ENCODE peak calls at places on chromosomes 13 and 19, in seven cellular contexts. B, E, J, D, F, S and Z are unnamed samples.

GRCh38 chr13:42814868-42815267 is 33.5 kb downstream of the FAM216B start:
- DNase-seq in B (peak), E (peak), J (no peak), D (peak), F (no peak), S (no peak), Z (no peak)

GRCh38 chr19:4518345-4519171 is at the start of gene PLIN4:
- DNase-seq in B (peak), E (peak), J (peak), D (no peak), F (peak), S (no peak), Z (no peak)

GRCh38 chr19:2242092-2242537 is 5.5 kb downstream of the SF3A2 start:
- DNase-seq in B (no peak), E (no peak), J (no peak), D (no peak), F (peak), S (no peak), Z (no peak)

GRCh38 chr13:91319996-91320395 is 27.5 kb upstream of the MIR17HG start:
- DNase-seq in B (no peak), E (no peak), J (no peak), D (no peak), F (no peak), S (no peak), Z (no peak)

GRCh38 chr13:88979465-88980180 is 1308.5 kb downstream of the SLITRK5 start:
- DNase-seq in B (peak), E (no peak), J (no peak), D (no peak), F (no peak), S (no peak), Z (no peak)

GRCh38 chr19:30066781-30067759 is 125.0 kb downstream of the URI1 start:
- DNase-seq in B (no peak), E (no peak), J (no peak), D (no peak), F (peak), S (no peak), Z (no peak)

GRCh38 chr13:73521291-73521626 is 462.5 kb downstream of the KLF5 start:
- DNase-seq in B (no peak), E (no peak), J (no peak), D (no peak), F (no peak), S (peak), Z (no peak)

GRCh38 chr19:11624064-11624463 is 26.8 kb downstream of the ZNF627 start:
- DNase-seq in B (peak), E (peak), J (no peak), D (no peak), F (no peak), S (no peak), Z (no peak)

GRCh38 chr19:13606156-13606555 is 99.9 kb upstream of the CACNA1A start:
- DNase-seq in B (no peak), E (no peak), J (no peak), D (no peak), F (no peak), S (no peak), Z (no peak)

GRCh38 chr13:105365831-105366230 is 1169.6 kb downstream of the EFNB2 start:
- DNase-seq in B (no peak), E (no peak), J (no peak), D (no peak), F (no peak), S (no peak), Z (no peak)

GRCh38 chr13:49343255-49343654 is 95.5 kb downstream of the CDADC1 start:
- DNase-seq in B (no peak), E (no peak), J (no peak), D (no peak), F (no peak), S (no peak), Z (no peak)

GRCh38 chr13:39616087-39616694 is 13.2 kb upstream of the LHFPL6 start:
- DNase-seq in B (peak), E (peak), J (no peak), D (peak), F (peak), S (peak), Z (peak)

GRCh38 chr19:42028304-42029216 is 34.5 kb upstream of the ATP1A3 start:
- DNase-seq in B (no peak), E (no peak), J (no peak), D (no peak), F (no peak), S (no peak), Z (no peak)
- TF ChIP-seq CTCF in B (peak), E (peak), J (peak), D (peak), F (peak), S (peak), Z (peak)

GRCh38 chr19:46756544-46756888 is 10.3 kb upstream of the STRN4 start:
- DNase-seq in B (no peak), E (no peak), J (no peak), D (no peak), F (no peak), S (no peak), Z (no peak)

GRCh38 chr19:46748325-46749109 is 2.3 kb upstream of the STRN4 start:
- DNase-seq in B (peak), E (peak), J (peak), D (no peak), F (peak), S (peak), Z (peak)

GRCh38 chr19:46755853-46756543 is 9.7 kb upstream of the STRN4 start:
- DNase-seq in B (no peak), E (no peak), J (no peak), D (no peak), F (no peak), S (no peak), Z (no peak)

GRCh38 chr19:46755077-46755852 is 9.0 kb upstream of the STRN4 start:
- DNase-seq in B (peak), E (peak), J (no peak), D (no peak), F (no peak), S (no peak), Z (no peak)

DNA sequence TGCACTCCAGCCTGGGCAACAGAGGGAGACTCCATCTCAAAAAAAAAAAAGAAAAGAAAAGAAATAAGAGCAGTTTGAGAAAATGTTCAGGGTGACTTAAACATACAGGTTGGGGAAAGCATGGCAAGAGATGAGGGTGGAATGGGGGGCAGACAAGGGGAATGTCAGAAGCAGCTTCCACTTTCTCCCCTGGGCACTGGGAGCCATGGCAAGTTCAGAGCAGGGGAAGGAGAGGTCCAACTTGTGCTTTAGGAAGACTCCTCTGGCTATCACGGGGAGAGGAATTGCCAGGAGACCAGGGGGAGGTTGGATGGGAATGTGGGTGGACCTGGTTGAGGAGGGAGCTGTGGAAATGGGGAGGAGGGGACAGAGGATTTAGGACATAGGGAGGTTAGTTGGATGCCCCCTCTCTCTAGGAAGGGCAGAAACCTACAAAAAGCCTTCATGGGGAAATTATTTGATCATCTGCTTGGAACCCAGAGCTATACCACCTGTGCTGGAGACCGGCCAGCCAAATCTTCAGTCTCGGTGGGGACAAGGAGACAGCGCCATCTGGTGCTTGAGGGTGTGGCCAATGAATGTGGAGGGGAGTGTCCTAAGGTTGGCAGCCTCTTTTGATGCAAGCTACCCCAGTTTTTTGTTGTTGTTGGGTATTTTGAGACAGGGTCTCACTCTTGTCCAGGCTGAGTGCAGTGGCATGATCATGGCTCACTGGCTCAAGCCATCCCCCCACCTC is 7.3 kb upstream of the STRN4 start:
- DNase-seq in B (no peak), E (no peak), J (peak), D (no peak), F (peak), S (peak), Z (peak)
- TF ChIP-seq CTCF in B (peak), E (peak), J (peak), D (peak), F (peak), S (peak), Z (peak)

GRCh38 chr19:34432797-34433196 is 4.6 kb downstream of the UBA2 start:
- DNase-seq in B (no peak), E (no peak), J (peak), D (no peak), F (no peak), S (no peak), Z (no peak)
- TF ChIP-seq CTCF in B (no peak), E (no peak), J (no peak), D (no peak), F (no peak), S (no peak), Z (no peak)

GRCh38 chr19:35309481-35310279 is 17.7 kb downstream of the MAG start:
- DNase-seq in B (peak), E (peak), J (no peak), D (no peak), F (no peak), S (no peak), Z (no peak)

GRCh38 chr19:35305181-35305580 is 13.2 kb downstream of the MAG start:
- DNase-seq in B (no peak), E (no peak), J (no peak), D (no peak), F (no peak), S (no peak), Z (no peak)

GRCh38 chr19:35304036-35304435 is 12.1 kb downstream of the MAG start:
- DNase-seq in B (no peak), E (no peak), J (no peak), D (no peak), F (no peak), S (no peak), Z (no peak)

GRCh38 chr19:35307990-35308389 is 16.0 kb downstream of the MAG start:
- DNase-seq in B (no peak), E (no peak), J (no peak), D (no peak), F (no peak), S (no peak), Z (no peak)

GRCh38 chr19:35306473-35307246 is 14.7 kb downstream of the MAG start:
- DNase-seq in B (no peak), E (no peak), J (no peak), D (no peak), F (no peak), S (no peak), Z (peak)
- TF ChIP-seq CTCF in B (peak), E (no peak), J (no peak), D (no peak), F (no peak), S (no peak), Z (peak)

GRCh38 chr13:111460548-111461444 is 140.4 kb downstream of the TEX29 start:
- DNase-seq in B (peak), E (peak), J (no peak), D (peak), F (peak), S (no peak), Z (no peak)
- TF ChIP-seq CTCF in B (peak), E (peak), J (peak), D (peak), F (peak), S (no peak), Z (peak)